ENCODE peak calls at places on chromosomes 5 and 9, in eight cellular contexts. M is NCI-H748 treated with DMSO at 0.1 percent for 48 hours; H is T-helper 2 cell; R is D341Med; D is CD14-positive monocyte; U is Jurkat, Clone E6-1; I is T-helper 1 cell; P is kidney epithelial cell. G is an unnamed sample.

GRCh38 chr9:9246726-9247125 is 1366.1 kb downstream of the PTPRD start:
- DNase-seq in I (no peak), U (no peak), R (no peak), P (no peak), H (no peak), M (no peak), D (no peak), G (no peak)

GRCh38 chr5:91706785-91707520 is 323.8 kb upstream of the ARRDC3 start:
- DNase-seq in R (no peak), M (no peak), I (no peak), P (no peak), H (no peak), D (no peak), U (no peak), G (no peak)

GRCh38 chr5:82347213-82347947 is 69.2 kb upstream of the RPS23 start:
- DNase-seq in U (peak), H (no peak), M (no peak), D (no peak), P (no peak), R (no peak), I (no peak), G (no peak)

GRCh38 chr9:3468407-3469205 is 57.2 kb downstream of the RFX3 start:
- DNase-seq in R (no peak), U (no peak), M (peak), I (no peak), D (no peak), H (no peak), P (no peak), G (no peak)

GRCh38 chr5:73998496-73998895 is 372.5 kb downstream of the ARHGEF28 start:
- DNase-seq in H (no peak), R (no peak), P (peak), I (no peak), D (no peak), M (peak), U (no peak), G (no peak)

GRCh38 chr5:100694100-100694499 is 158.9 kb downstream of the FAM174A start:
- DNase-seq in M (no peak), P (no peak), I (peak), D (no peak), U (peak), H (no peak), R (no peak), G (no peak)

GRCh38 chr5:149645236-149645635 is 63.9 kb downstream of the ARHGEF37 start:
- DNase-seq in U (no peak), H (no peak), I (no peak), D (no peak), M (no peak), R (no peak), P (no peak), G (no peak)

GRCh38 chr5:95759634-95760033 is 28.5 kb downstream of the RHOBTB3 start:
- DNase-seq in I (no peak), D (no peak), P (peak), M (peak), H (no peak), U (peak), R (no peak), G (peak)

GRCh38 chr5:16659536-16659935 is 42.7 kb upstream of the RETREG1 start:
- DNase-seq in I (no peak), R (no peak), D (no peak), P (no peak), U (no peak), H (no peak), M (no peak), G (no peak)

GRCh38 chr5:175840050-175840841 is 31.1 kb upstream of the CPLX2 start:
- DNase-seq in I (peak), R (no peak), H (no peak), P (no peak), M (no peak), U (no peak), D (no peak), G (no peak)

GRCh38 chr5:5700549-5700948 is 278.1 kb downstream of the ICE1 start:
- DNase-seq in M (no peak), H (no peak), U (no peak), P (no peak), R (no peak), D (no peak), I (no peak), G (no peak)

GRCh38 chr9:100086097-100086496 is 12.7 kb downstream of the ERP44 start:
- DNase-seq in U (no peak), P (no peak), H (no peak), I (peak), R (no peak), D (no peak), M (no peak), G (no peak)

GRCh38 chr5:132224721-132225120 is 2.9 kb downstream of the P4HA2 start:
- DNase-seq in P (no peak), I (no peak), U (no peak), D (no peak), M (no peak), H (no peak), R (no peak), G (peak)

GRCh38 chr5:97165726-97166125 is 17.3 kb downstream of the RIOK2 start:
- DNase-seq in D (no peak), R (no peak), H (no peak), M (no peak), P (no peak), U (no peak), I (no peak), G (no peak)

GRCh38 chr9:122127396-122127798 is 32.2 kb downstream of the NDUFA8 start:
- DNase-seq in P (no peak), H (no peak), D (no peak), I (no peak), M (no peak), R (no peak), U (no peak), G (no peak)

GRCh38 chr9:124628741-124629140 is 121.5 kb upstream of the NR5A1 start:
- DNase-seq in R (no peak), H (no peak), I (no peak), D (no peak), U (no peak), M (no peak), P (no peak), G (no peak)

GRCh38 chr9:132584616-132585560 is 2.5 kb downstream of the BARHL1 start:
- DNase-seq in M (no peak), D (no peak), P (no peak), U (no peak), I (no peak), R (no peak), H (no peak), G (no peak)

GRCh38 chr5:157225463-157226422 is 40.2 kb upstream of the CYFIP2 start:
- DNase-seq in R (no peak), H (no peak), P (no peak), M (no peak), I (no peak), U (no peak), D (no peak), G (no peak)

GRCh38 chr5:31270396-31270795 is 76.9 kb downstream of the CDH6 start:
- DNase-seq in U (peak), R (peak), D (no peak), P (no peak), I (no peak), M (peak), H (no peak), G (no peak)

GRCh38 chr9:37421914-37422288 is 595 bp upstream of the GRHPR start:
- DNase-seq in H (no peak), P (no peak), U (no peak), M (no peak), D (peak), I (no peak), R (no peak), G (peak)

GRCh38 chr9:89463986-89464901 is 33.7 kb downstream of the SEMA4D start:
- DNase-seq in D (peak), U (peak), R (no peak), P (no peak), M (no peak), H (peak), I (peak), G (no peak)

G was measured in right lobe of liver.